ENCODE peak calls at places on chromosomes 1 and 21, in six cellular contexts. G is stomach, D is fibroblast of mammary gland, U is A549, O is cardiac fibroblast, B is uterus. V is an unnamed sample.

GRCh38 chr1:206557636-206558473 is 50.5 kb downstream of the RASSF5 start:
- DNase-seq in G (peak), U (no peak), B (no peak), D (no peak), O (no peak), V (no peak)

GRCh38 chr1:25540750-25541350 is 2.6 kb upstream of the LDLRAP1 start:
- DNase-seq in G (no peak), D (no peak), O (no peak), B (no peak), U (no peak), V (no peak)

GRCh38 chr1:78070210-78070609 is 24.4 kb downstream of the GIPC2 start:
- DNase-seq in D (no peak), O (no peak), B (no peak), U (no peak), G (no peak), V (no peak)

GRCh38 chr1:91404151-91405012 is at the start of gene HFM1:
- DNase-seq in G (peak), D (peak), U (peak), O (peak), B (peak), V (peak)

GRCh38 chr1:198118136-198118535 is 38.7 kb upstream of the NEK7 start:
- DNase-seq in O (peak), B (peak), D (peak), G (no peak), U (peak), V (no peak)

GRCh38 chr21:44557491-44558328 is 885 bp downstream of the KRTAP10-3 start:
- DNase-seq in B (no peak), U (no peak), G (peak), D (no peak), O (no peak), V (peak)

GRCh38 chr1:44154049-44154448 is 12.6 kb upstream of the KLF18 start:
- DNase-seq in B (no peak), D (no peak), G (no peak), U (peak), O (no peak), V (peak)

GRCh38 chr1:219790834-219791615 is 137.3 kb downstream of the SLC30A10 start:
- DNase-seq in G (no peak), D (no peak), B (no peak), U (no peak), O (no peak), V (no peak)

GRCh38 chr1:9249534-9250335 is 15.2 kb downstream of the H6PD start:
- DNase-seq in O (peak), B (peak), G (peak), D (peak), U (peak), V (no peak)

GRCh38 chr1:109083923-109084322 is 6.6 kb upstream of the TMEM167B start:
- DNase-seq in D (no peak), B (no peak), G (no peak), U (no peak), O (no peak), V (no peak)

GRCh38 chr1:184485731-184486723 is 99.2 kb downstream of the C1orf21 start:
- DNase-seq in D (no peak), O (no peak), G (no peak), U (peak), B (no peak), V (no peak)

GRCh38 chr1:32239790-32240139 is 7.3 kb upstream of the FAM167B start:
- DNase-seq in O (no peak), D (no peak), B (no peak), U (no peak), G (no peak), V (no peak)

GRCh38 chr1:66412689-66413088 is 121.3 kb upstream of the SGIP1 start:
- DNase-seq in O (no peak), U (no peak), G (no peak), B (no peak), D (peak), V (no peak)

GRCh38 chr1:193406901-193407300 is 220.5 kb upstream of the B3GALT2 start:
- DNase-seq in G (no peak), O (peak), D (peak), B (no peak), U (peak), V (no peak)

GRCh38 chr21:45637883-45638282 is 5.6 kb upstream of the PCBP3 start:
- DNase-seq in U (no peak), G (no peak), O (no peak), B (no peak), D (no peak), V (peak)

GRCh38 chr1:204578867-204579664 is 62.9 kb downstream of the MDM4 start:
- DNase-seq in O (peak), U (no peak), D (peak), G (peak), B (no peak), V (no peak)

GRCh38 chr1:159952932-159953331 is 1.1 kb downstream of the SLAMF9 start:
- DNase-seq in O (no peak), D (no peak), B (no peak), U (no peak), G (peak), V (no peak)

GRCh38 chr1:156338180-156338973 is at the start of the genes CCT3 and TSACC:
- DNase-seq in U (peak), B (peak), D (peak), G (peak), O (peak), V (peak)

GRCh38 chr1:156337052-156337887 is 822 bp downstream of the CCT3 start:
- DNase-seq in G (no peak), D (peak), B (no peak), O (peak), U (peak), V (no peak)

GRCh38 chr1:156337888-156338179 is 258 bp downstream of the CCT3 start:
- DNase-seq in B (no peak), D (no peak), G (no peak), U (no peak), O (no peak), V (no peak)

DNA sequence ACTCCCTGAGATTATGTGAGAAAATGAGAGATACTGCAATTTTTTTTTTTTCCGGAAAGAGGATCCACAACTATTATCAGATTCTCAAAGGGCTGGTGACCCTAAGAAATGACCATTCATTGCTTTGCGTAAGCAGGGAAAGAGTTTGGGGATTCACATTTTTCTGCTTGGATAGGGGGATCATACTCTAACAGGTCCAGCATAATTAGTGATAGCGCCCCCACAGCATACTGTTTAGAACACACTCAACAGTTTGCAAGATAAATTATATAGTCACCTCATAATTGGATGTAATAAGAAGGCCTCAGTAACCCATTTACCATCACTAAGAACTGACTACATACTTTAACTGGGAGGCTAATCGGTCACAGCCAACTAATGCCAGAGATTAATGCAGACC is 1.9 kb downstream of the CCT3 start:
- DNase-seq in U (peak), G (no peak), D (no peak), O (no peak), B (no peak), V (no peak)
- TF ChIP-seq CTCF in U (peak), G (no peak), D (peak), O (no peak), B (no peak), V (peak)

GRCh38 chr1:165871311-165872067 is 44.1 kb downstream of the UCK2 start:
- DNase-seq in D (peak), B (no peak), U (peak), O (peak), G (peak), V (no peak)
- TF ChIP-seq CTCF in D (peak), B (no peak), U (peak), O (peak), G (no peak), V (peak)

DNA sequence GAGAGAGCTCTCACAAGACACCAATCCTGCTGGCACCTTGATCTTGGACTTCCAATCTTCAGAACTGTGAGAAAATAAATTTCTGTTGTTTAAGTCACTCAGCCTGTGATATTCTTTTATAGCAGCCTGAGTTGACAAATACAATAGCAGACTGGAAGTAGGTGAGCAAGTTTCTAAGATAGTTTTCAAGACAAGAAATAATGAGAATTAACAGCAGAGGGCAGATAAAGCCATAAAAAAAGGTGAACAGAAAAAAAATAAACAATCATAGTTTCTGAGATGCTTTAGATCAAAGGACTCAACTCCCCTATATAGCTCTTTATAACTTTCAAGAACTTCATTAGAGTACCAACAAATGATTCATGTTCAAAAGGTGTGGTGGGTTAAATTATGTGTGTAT is 119.8 kb downstream of the PLPPR5 start:
- DNase-seq in U (no peak), B (no peak), G (no peak), O (no peak), D (peak), V (no peak)
- TF ChIP-seq CTCF in U (no peak), B (no peak), G (no peak), O (no peak), D (peak), V (no peak)

GRCh38 chr1:101193733-101194169 is 43.1 kb upstream of the S1PR1 start:
- DNase-seq in O (no peak), B (no peak), G (no peak), D (peak), U (no peak), V (no peak)
- TF ChIP-seq CTCF in O (no peak), B (no peak), G (no peak), D (no peak), U (no peak), V (no peak)

GRCh38 chr1:30697977-30698376 is 25.4 kb downstream of the MATN1 start:
- DNase-seq in U (no peak), G (no peak), D (peak), B (peak), O (peak), V (no peak)
- TF ChIP-seq CTCF in U (no peak), G (no peak), D (no peak), B (no peak), O (no peak), V (no peak)

GRCh38 chr1:101479945-101480344 is 243.1 kb downstream of the S1PR1 start:
- DNase-seq in O (no peak), B (no peak), G (no peak), U (no peak), D (no peak), V (no peak)

GRCh38 chr1:101476541-101476940 is 239.7 kb downstream of the S1PR1 start:
- DNase-seq in O (no peak), G (no peak), U (no peak), B (no peak), D (no peak), V (no peak)

GRCh38 chr1:101474039-101474665 is 237.3 kb downstream of the S1PR1 start:
- DNase-seq in G (no peak), U (peak), D (peak), B (no peak), O (peak), V (no peak)
- TF ChIP-seq CTCF in G (no peak), U (no peak), D (peak), B (no peak), O (no peak), V (peak)

GRCh38 chr21:31142600-31142999 is 104.3 kb upstream of the KRTAP19-8 start:
- DNase-seq in G (no peak), U (no peak), O (no peak), B (no peak), D (no peak), V (no peak)
- TF ChIP-seq CTCF in G (no peak), U (no peak), O (no peak), B (no peak), D (no peak), V (no peak)

GRCh38 chr1:222711319-222712252 is 705 bp downstream of the AIDA start:
- DNase-seq in D (peak), O (peak), U (peak), G (peak), B (peak), V (no peak)

GRCh38 chr1:222704260-222704659 is 8.0 kb downstream of the AIDA start:
- DNase-seq in B (no peak), O (no peak), G (no peak), U (no peak), D (no peak), V (no peak)

GRCh38 chr1:222702210-222702609 is 10.1 kb downstream of the AIDA start:
- DNase-seq in G (no peak), U (no peak), D (no peak), B (no peak), O (no peak), V (no peak)

GRCh38 chr1:222709700-222710153 is 2.6 kb downstream of the AIDA start:
- DNase-seq in O (peak), B (no peak), U (no peak), D (no peak), G (no peak), V (no peak)

GRCh38 chr1:222706815-222707214 is 5.5 kb downstream of the AIDA start:
- DNase-seq in B (no peak), D (no peak), G (no peak), U (no peak), O (no peak), V (no peak)
- TF ChIP-seq CTCF in B (no peak), D (no peak), G (no peak), U (no peak), O (peak), V (peak)

GRCh38 chr1:156497078-156497742 is 3.4 kb downstream of the MEF2D start:
- DNase-seq in U (no peak), D (no peak), B (peak), O (no peak), G (no peak), V (no peak)

GRCh38 chr1:156493749-156494148 is 6.8 kb downstream of the MEF2D start:
- DNase-seq in D (no peak), B (no peak), G (no peak), U (no peak), O (no peak), V (no peak)

GRCh38 chr1:156494309-156494895 is 6.2 kb downstream of the MEF2D start:
- DNase-seq in G (no peak), U (no peak), O (no peak), D (no peak), B (peak), V (no peak)

GRCh38 chr1:156496211-156496761 is 4.3 kb downstream of the MEF2D start:
- DNase-seq in G (no peak), U (no peak), D (peak), B (peak), O (peak), V (no peak)

DNA sequence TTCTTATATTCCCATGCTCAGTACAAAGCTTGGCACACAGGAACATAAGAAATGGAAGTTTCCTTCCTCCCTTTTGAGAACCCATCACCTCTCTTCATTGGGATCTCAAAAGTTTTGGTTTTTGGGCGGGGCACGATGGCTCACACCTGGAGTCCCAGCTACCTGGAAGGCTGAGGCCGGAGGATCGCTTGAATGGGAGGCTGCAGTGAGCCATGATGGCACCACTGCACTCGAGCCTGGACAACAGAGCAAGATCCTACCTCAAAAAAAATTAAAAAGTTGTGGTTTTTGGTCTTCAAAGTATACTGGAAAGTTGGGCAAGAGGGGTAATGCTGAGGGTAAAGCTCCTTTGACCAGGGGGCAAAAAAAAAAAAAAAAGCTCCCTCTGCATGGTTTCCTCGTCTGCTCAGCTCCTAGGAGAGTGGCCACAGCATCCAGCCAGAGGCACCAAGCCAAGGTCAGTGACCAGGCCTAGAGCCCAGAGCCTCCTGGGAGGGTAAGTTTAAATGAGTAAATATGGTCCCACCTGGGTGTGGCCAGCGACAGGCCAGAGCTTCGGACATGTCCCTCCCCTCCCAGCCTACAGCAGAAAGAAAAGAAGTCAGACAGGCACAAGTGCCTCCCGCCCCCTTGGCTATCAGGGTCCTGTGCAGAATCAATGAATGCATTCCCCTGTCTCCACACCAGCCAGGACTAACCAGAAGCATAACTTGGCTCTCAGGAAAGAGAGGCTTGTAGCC is 5.0 kb downstream of the MEF2D start:
- DNase-seq in D (peak), U (no peak), B (no peak), G (peak), O (no peak), V (no peak)
- TF ChIP-seq CTCF in D (no peak), U (no peak), B (no peak), G (no peak), O (no peak), V (no peak)

GRCh38 chr1:235758931-235759330 is 107.8 kb downstream of the LYST start:
- DNase-seq in O (peak), B (no peak), U (no peak), G (no peak), D (peak), V (no peak)
- TF ChIP-seq CTCF in O (no peak), B (no peak), U (no peak), G (no peak), D (no peak), V (no peak)